ENCODE peak calls at places on chromosome 16, in seven cellular contexts. D is T-cell; S is RPMI7951; W is fibroblast of the aortic adventitia; Y is transverse colon; E is NCI-H1417; V is activated CD8-positive, alpha-beta memory T cell treated with anti-CD3 and anti-CD28 coated beads for 24 hours. T is an unnamed sample.
A peak's percentile ranks its signal among the peaks of the same experiment; 100 is the strongest.

GRCh38 chr16:31253642-31254045 is 6.1 kb upstream of the ITGAM start:
- DNase-seq in Y (peak; percentile 13), E (no peak), V (peak; percentile 63), D (no peak), W (no peak), S (peak; percentile 14), T (peak; percentile 14)

GRCh38 chr16:88534731-88535141 is 35.5 kb upstream of the ZC3H18 start:
- DNase-seq in W (no peak), D (no peak), E (no peak), V (peak; percentile 79), S (peak; percentile 42), Y (peak; percentile 65), T (peak; percentile 49)

GRCh38 chr16:24381470-24382118 is 125.5 kb downstream of the CACNG3 start:
- DNase-seq in V (no peak), D (no peak), S (no peak), E (no peak), W (no peak), Y (no peak), T (no peak)

GRCh38 chr16:28924762-28925385 is at the start of gene RABEP2:
- DNase-seq in S (peak; percentile 82), D (peak; percentile 83), Y (peak; percentile 99), E (peak; percentile 95), V (peak; percentile 100), W (peak; percentile 83), T (peak; percentile 93)

GRCh38 chr16:56933266-56933619 is 1.3 kb downstream of the HERPUD1 start:
- DNase-seq in W (peak; percentile 35), E (no peak), S (no peak), D (no peak), Y (no peak), V (no peak), T (no peak)

GRCh38 chr16:28573738-28574718 is 20.3 kb downstream of the SGF29 start:
- DNase-seq in S (no peak), W (no peak), Y (no peak), E (no peak), D (no peak), V (no peak), T (no peak)

GRCh38 chr16:3780570-3780969 is 63.2 kb upstream of the TRAP1 start:
- DNase-seq in E (peak; percentile 6), V (no peak), S (peak; percentile 11), Y (no peak), D (no peak), W (peak; percentile 15), T (no peak)

GRCh38 chr16:81752225-81752875 is 26.7 kb upstream of the PLCG2 start:
- DNase-seq in W (no peak), V (no peak), S (peak; percentile 40), D (no peak), E (no peak), Y (peak; percentile 73), T (peak; percentile 64)

GRCh38 chr16:28067604-28068382 is 4.3 kb upstream of the GSG1L start:
- DNase-seq in W (peak; percentile 73), Y (no peak), E (no peak), D (no peak), V (no peak), S (peak; percentile 32), T (no peak)

GRCh38 chr16:3654249-3654991 is at the start of gene DNASE1:
- DNase-seq in D (peak; percentile 30), W (peak; percentile 52), S (peak; percentile 55), Y (peak; percentile 74), E (no peak), V (peak; percentile 83), T (peak; percentile 39)

GRCh38 chr16:79092846-79093245 is 507.7 kb downstream of the MAF start:
- DNase-seq in E (no peak), W (no peak), D (no peak), Y (no peak), S (no peak), V (no peak), T (no peak)

GRCh38 chr16:68724797-68725196 is 12.3 kb upstream of the CDH1 start:
- DNase-seq in Y (peak; percentile 74), V (no peak), S (no peak), D (no peak), E (no peak), W (no peak), T (no peak)

GRCh38 chr16:74727903-74728302 is 27.2 kb upstream of the MLKL start:
- DNase-seq in S (no peak), E (no peak), V (no peak), W (no peak), Y (no peak), D (no peak), T (no peak)

GRCh38 chr16:27925612-27926011 is 137.9 kb downstream of the GSG1L start:
- DNase-seq in V (no peak), D (no peak), S (no peak), W (no peak), Y (no peak), E (no peak), T (no peak)

GRCh38 chr16:6684076-6684673 is 648.5 kb upstream of the RBFOX1 start:
- DNase-seq in S (peak; percentile 15), Y (peak; percentile 11), D (no peak), E (peak; percentile 6), W (no peak), V (no peak), T (no peak)

GRCh38 chr16:1188781-1189189 is 35.9 kb downstream of the CACNA1H start:
- DNase-seq in W (peak; percentile 34), D (no peak), Y (peak; percentile 44), E (no peak), V (peak; percentile 78), S (peak; percentile 31), T (peak; percentile 45)

GRCh38 chr16:67934306-67935095 is 2.1 kb downstream of the PSMB10 start:
- DNase-seq in V (no peak), D (no peak), E (no peak), S (no peak), Y (no peak), W (no peak), T (no peak)

GRCh38 chr16:25771812-25772568 is 80.2 kb downstream of the HS3ST4 start:
- DNase-seq in Y (no peak), S (no peak), D (no peak), W (no peak), E (no peak), V (no peak), T (no peak)

GRCh38 chr16:86854895-86855294 is 276.5 kb downstream of the FOXL1 start:
- DNase-seq in E (no peak), V (no peak), S (peak; percentile 44), W (peak; percentile 28), Y (no peak), D (no peak), T (no peak)

GRCh38 chr16:440627-441026 is 15.2 kb downstream of the RAB11FIP3 start:
- DNase-seq in S (no peak), V (no peak), E (no peak), Y (no peak), W (no peak), D (no peak), T (no peak)

GRCh38 chr16:86740817-86741799 is 162.8 kb downstream of the FOXL1 start:
- DNase-seq in V (no peak), D (no peak), Y (no peak), S (peak; percentile 93), W (peak; percentile 76), E (no peak), T (peak; percentile 54)

GRCh38 chr16:50444546-50444945 is 75.8 kb upstream of the BRD7 start:
- DNase-seq in V (no peak), W (no peak), D (no peak), Y (no peak), E (no peak), S (peak; percentile 18), T (no peak)

GRCh38 chr16:89890886-89891657 is 17.7 kb downstream of the TCF25 start:
- DNase-seq in E (no peak), W (peak; percentile 39), D (no peak), S (no peak), V (no peak), Y (no peak), T (no peak)

GRCh38 chr16:13436641-13437423 is 483.1 kb upstream of the ERCC4 start:
- DNase-seq in S (peak; percentile 81), Y (no peak), W (no peak), E (no peak), D (no peak), V (no peak), T (no peak)

T was measured in heart right ventricle.